ENCODE peak calls at places on chromosomes 11 and 22, in ten cellular contexts. T is activated T-helper 1 cell treated with anti-CD3 and anti-CD28 coated beads, Interleukin-12 subunit alpha, Interleukin-12 subunit beta, Interleukin-2, Interleukin-4 antibody, amounts not matched to agents 30 ng/mL and 10 ng/mL and 1 ng/mL, durations not matched to agents 14 hours and 24 hours and 36 hours; J is lower leg skin; A is hepatocyte; E is CD4-positive, alpha-beta memory T cell; U is SK-MEL-5; S is CD8-positive, alpha-beta T cell; G is stimulated activated CD4-positive, alpha-beta T cell treated with anti-CD3 and anti-CD28 coated beads, Interleukin-2, amount 100 ng/mL, for 48 hours; Z is colonic mucosa; X is stimulated activated CD8-positive, alpha-beta memory T cell treated with anti-CD3 and anti-CD28 coated beads, Interleukin-4, amount 100 ng/mL, for 48 hours. C is an unnamed sample.

GRCh38 chr22:19916941-19917340 is 24.6 kb upstream of the COMT start:
- DNase-seq in T (no peak), J (no peak), A (no peak), E (no peak), U (no peak), S (no peak), G (no peak), Z (no peak), X (no peak), C (no peak)

GRCh38 chr11:72413914-72414628 is 20.3 kb downstream of the CLPB start:
- DNase-seq in T (peak; percentile 64), J (peak; percentile 96), A (peak; percentile 93), E (peak; percentile 62), U (peak; percentile 90), S (peak; percentile 65), G (peak; percentile 81), Z (peak; percentile 84), X (peak; percentile 89), C (peak; percentile 16)

GRCh38 chr11:119108151-119108856 is 1.2 kb downstream of the C2CD2L start:
- DNase-seq in T (no peak), J (no peak), A (peak; percentile 43), E (peak; percentile 33), U (peak; percentile 22), S (no peak), G (no peak), Z (peak; percentile 72), X (peak; percentile 49), C (no peak)

GRCh38 chr22:47128216-47129215 is 366.1 kb downstream of the TBC1D22A start:
- DNase-seq in T (no peak), J (no peak), A (no peak), E (no peak), U (no peak), S (no peak), G (no peak), Z (no peak), X (no peak), C (no peak)

GRCh38 chr11:57279131-57279530 is 42.1 kb upstream of the APLNR start:
- DNase-seq in T (no peak), J (peak; percentile 29), A (no peak), E (no peak), U (no peak), S (no peak), G (no peak), Z (no peak), X (no peak), C (no peak)

GRCh38 chr11:116384876-116385275 is 387.9 kb downstream of the BUD13 start:
- DNase-seq in T (no peak), J (no peak), A (no peak), E (no peak), U (no peak), S (no peak), G (no peak), Z (no peak), X (no peak), C (no peak)

GRCh38 chr11:68927280-68928107 is 23.8 kb downstream of the IGHMBP2 start:
- DNase-seq in T (no peak), J (no peak), A (no peak), E (no peak), U (no peak), S (no peak), G (no peak), Z (no peak), X (no peak), C (no peak)

GRCh38 chr22:39098026-39098425 is 982 bp downstream of the APOBEC3H start:
- DNase-seq in T (no peak), J (no peak), A (no peak), E (no peak), U (no peak), S (no peak), G (no peak), Z (no peak), X (no peak), C (no peak)

GRCh38 chr11:131186629-131187075 is 183.8 kb upstream of the NTM start:
- DNase-seq in T (no peak), J (no peak), A (no peak), E (no peak), U (no peak), S (no peak), G (no peak), Z (no peak), X (peak; percentile 25), C (no peak)

GRCh38 chr22:45579806-45580702 is 77.4 kb downstream of the FBLN1 start:
- DNase-seq in T (no peak), J (no peak), A (peak; percentile 2), E (no peak), U (no peak), S (no peak), G (no peak), Z (no peak), X (no peak), C (no peak)

GRCh38 chr11:112526699-112527410 is 266.2 kb upstream of the PLET1 start:
- DNase-seq in T (no peak), J (no peak), A (peak; percentile 25), E (no peak), U (no peak), S (no peak), G (peak; percentile 7), Z (no peak), X (peak; percentile 53), C (no peak)

GRCh38 chr11:69931994-69932910 is 113.0 kb upstream of the FGF3 start:
- DNase-seq in T (no peak), J (peak; percentile 23), A (no peak), E (no peak), U (no peak), S (no peak), G (no peak), Z (no peak), X (no peak), C (no peak)

GRCh38 chr11:5689551-5689983 is at the start of gene TRIM22:
- DNase-seq in T (peak; percentile 59), J (no peak), A (peak; percentile 32), E (peak; percentile 73), U (no peak), S (peak; percentile 49), G (peak; percentile 25), Z (peak; percentile 58), X (peak; percentile 50), C (peak; percentile 5)

GRCh38 chr11:44617671-44618461 is 52.4 kb downstream of the CD82 start:
- DNase-seq in T (no peak), J (peak; percentile 70), A (no peak), E (no peak), U (no peak), S (no peak), G (no peak), Z (no peak), X (peak; percentile 7), C (no peak)

GRCh38 chr22:20904008-20904979 is 12.9 kb upstream of the CRKL start:
- DNase-seq in T (no peak), J (no peak), A (peak; percentile 66), E (no peak), U (no peak), S (no peak), G (no peak), Z (no peak), X (no peak), C (no peak)

GRCh38 chr11:16895306-16895705 is 118.9 kb downstream of the PLEKHA7 start:
- DNase-seq in T (no peak), J (peak; percentile 26), A (no peak), E (no peak), U (no peak), S (no peak), G (no peak), Z (no peak), X (no peak), C (no peak)

GRCh38 chr11:27861706-27862430 is 161.6 kb upstream of the BDNF start:
- DNase-seq in T (no peak), J (no peak), A (peak; percentile 52), E (no peak), U (no peak), S (no peak), G (no peak), Z (no peak), X (no peak), C (no peak)

GRCh38 chr11:57479925-57480324 is 19.6 kb downstream of the RTN4RL2 start:
- DNase-seq in T (no peak), J (no peak), A (no peak), E (no peak), U (no peak), S (no peak), G (no peak), Z (no peak), X (no peak), C (no peak)

GRCh38 chr11:119681537-119681936 is 47.5 kb downstream of the NECTIN1 start:
- DNase-seq in T (no peak), J (no peak), A (no peak), E (no peak), U (no peak), S (no peak), G (no peak), Z (no peak), X (no peak), C (no peak)

GRCh38 chr11:74311352-74311926 is at the start of gene P4HA3:
- DNase-seq in T (peak; percentile 34), J (peak; percentile 92), A (peak; percentile 78), E (peak; percentile 20), U (peak; percentile 46), S (peak; percentile 12), G (peak; percentile 60), Z (peak; percentile 86), X (peak; percentile 79), C (no peak)

GRCh38 chr11:85886089-85887056 is 31.2 kb downstream of the CCDC83 start:
- DNase-seq in T (no peak), J (no peak), A (no peak), E (no peak), U (no peak), S (no peak), G (no peak), Z (no peak), X (no peak), C (no peak)

GRCh38 chr11:10192036-10192435 is 102.0 kb downstream of the SBF2 start:
- DNase-seq in T (no peak), J (no peak), A (no peak), E (no peak), U (no peak), S (no peak), G (no peak), Z (no peak), X (no peak), C (no peak)

GRCh38 chr11:31236052-31236652 is 133.4 kb downstream of the DCDC1 start:
- DNase-seq in T (no peak), J (no peak), A (no peak), E (no peak), U (peak; percentile 30), S (no peak), G (no peak), Z (no peak), X (no peak), C (no peak)

GRCh38 chr22:28931844-28932561 is 48.6 kb downstream of the ZNRF3 start:
- DNase-seq in T (no peak), J (peak; percentile 17), A (no peak), E (no peak), U (no peak), S (no peak), G (no peak), Z (no peak), X (no peak), C (no peak)

GRCh38 chr11:121318848-121319834 is 26.6 kb downstream of the SC5D start:
- DNase-seq in T (no peak), J (no peak), A (peak; percentile 71), E (peak; percentile 53), U (peak; percentile 65), S (no peak), G (no peak), Z (no peak), X (no peak), C (no peak)

GRCh38 chr11:1307163-1307870 is 2.1 kb downstream of the TOLLIP start:
- DNase-seq in T (no peak), J (no peak), A (no peak), E (no peak), U (no peak), S (no peak), G (no peak), Z (no peak), X (no peak), C (no peak)

GRCh38 chr11:124917115-124917637 is 1.9 kb upstream of the HEPN1 start:
- DNase-seq in T (no peak), J (peak; percentile 39), A (no peak), E (no peak), U (peak; percentile 13), S (no peak), G (no peak), Z (no peak), X (no peak), C (no peak)

GRCh38 chr11:74818283-74818946 is 69.8 kb downstream of the RNF169 start:
- DNase-seq in T (no peak), J (no peak), A (no peak), E (no peak), U (no peak), S (no peak), G (no peak), Z (no peak), X (no peak), C (no peak)

C was measured in T-helper 22 cell.